ENCODE peak calls at places on chromosomes 1 and 21, in ten cellular contexts. One of them, this sample, is unnamed.

GRCh38 chr1:91440845-91441244 is 36.2 kb upstream of the HFM1 start:
- DNase-seq in AG10803: peak
- DNase-seq in HL-60: no peak
- DNase-seq in lower lobe of right lung: no peak
- DNase-seq in choroid plexus epithelial cell: peak
- DNase-seq in esophagus muscularis mucosa: no peak
- DNase-seq in PC-3: peak
- DNase-seq in left ventricle myocardium inferior: no peak
- DNase-seq in fibroblast of pulmonary artery: peak
- DNase-seq in bronchial epithelial cell: peak
- DNase-seq in this sample: peak

GRCh38 chr1:161378014-161378413 is 10.3 kb upstream of the CFAP126 start:
- DNase-seq in PC-3: no peak
- DNase-seq in AG10803: no peak
- DNase-seq in fibroblast of pulmonary artery: no peak
- DNase-seq in choroid plexus epithelial cell: no peak
- DNase-seq in esophagus muscularis mucosa: no peak
- DNase-seq in lower lobe of right lung: no peak
- DNase-seq in bronchial epithelial cell: no peak
- DNase-seq in HL-60: no peak
- DNase-seq in left ventricle myocardium inferior: no peak
- DNase-seq in this sample: no peak

GRCh38 chr1:244049142-244049968 is 1.7 kb upstream of the ZBTB18 start:
- DNase-seq in bronchial epithelial cell: no peak
- DNase-seq in fibroblast of pulmonary artery: no peak
- DNase-seq in choroid plexus epithelial cell: peak
- DNase-seq in lower lobe of right lung: peak
- DNase-seq in AG10803: no peak
- DNase-seq in HL-60: peak
- DNase-seq in esophagus muscularis mucosa: no peak
- DNase-seq in PC-3: peak
- DNase-seq in left ventricle myocardium inferior: peak
- DNase-seq in this sample: no peak

GRCh38 chr1:229305402-229305801 is 34.5 kb downstream of the RAB4A start:
- DNase-seq in PC-3: no peak
- DNase-seq in fibroblast of pulmonary artery: no peak
- DNase-seq in esophagus muscularis mucosa: no peak
- DNase-seq in lower lobe of right lung: no peak
- DNase-seq in HL-60: no peak
- DNase-seq in bronchial epithelial cell: no peak
- DNase-seq in choroid plexus epithelial cell: no peak
- DNase-seq in AG10803: no peak
- DNase-seq in left ventricle myocardium inferior: no peak
- DNase-seq in this sample: no peak

GRCh38 chr1:37410815-37411214 is 63.6 kb upstream of the ZC3H12A start:
- DNase-seq in choroid plexus epithelial cell: peak
- DNase-seq in bronchial epithelial cell: peak
- DNase-seq in left ventricle myocardium inferior: no peak
- DNase-seq in HL-60: no peak
- DNase-seq in PC-3: peak
- DNase-seq in fibroblast of pulmonary artery: peak
- DNase-seq in AG10803: no peak
- DNase-seq in lower lobe of right lung: no peak
- DNase-seq in esophagus muscularis mucosa: no peak
- DNase-seq in this sample: peak

GRCh38 chr1:221283532-221283931 is 404.3 kb downstream of the HLX start:
- DNase-seq in bronchial epithelial cell: no peak
- DNase-seq in left ventricle myocardium inferior: no peak
- DNase-seq in HL-60: no peak
- DNase-seq in fibroblast of pulmonary artery: no peak
- DNase-seq in choroid plexus epithelial cell: no peak
- DNase-seq in AG10803: no peak
- DNase-seq in esophagus muscularis mucosa: no peak
- DNase-seq in lower lobe of right lung: no peak
- DNase-seq in PC-3: no peak
- DNase-seq in this sample: no peak

GRCh38 chr1:101843160-101843559 is 153.6 kb downstream of the OLFM3 start:
- DNase-seq in choroid plexus epithelial cell: no peak
- DNase-seq in fibroblast of pulmonary artery: no peak
- DNase-seq in lower lobe of right lung: no peak
- DNase-seq in PC-3: no peak
- DNase-seq in bronchial epithelial cell: no peak
- DNase-seq in AG10803: no peak
- DNase-seq in left ventricle myocardium inferior: no peak
- DNase-seq in esophagus muscularis mucosa: no peak
- DNase-seq in HL-60: no peak
- DNase-seq in this sample: no peak

GRCh38 chr1:200731654-200732332 is 6.9 kb upstream of the CAMSAP2 start:
- DNase-seq in fibroblast of pulmonary artery: no peak
- DNase-seq in esophagus muscularis mucosa: no peak
- DNase-seq in PC-3: no peak
- DNase-seq in bronchial epithelial cell: no peak
- DNase-seq in AG10803: no peak
- DNase-seq in choroid plexus epithelial cell: no peak
- DNase-seq in HL-60: no peak
- DNase-seq in lower lobe of right lung: no peak
- DNase-seq in left ventricle myocardium inferior: no peak
- DNase-seq in this sample: no peak

GRCh38 chr1:209513226-209513625 is 70.3 kb upstream of the CAMK1G start:
- DNase-seq in lower lobe of right lung: no peak
- DNase-seq in PC-3: peak
- DNase-seq in esophagus muscularis mucosa: peak
- DNase-seq in HL-60: peak
- DNase-seq in bronchial epithelial cell: peak
- DNase-seq in left ventricle myocardium inferior: no peak
- DNase-seq in choroid plexus epithelial cell: peak
- DNase-seq in AG10803: peak
- DNase-seq in fibroblast of pulmonary artery: peak
- DNase-seq in this sample: peak

GRCh38 chr1:55249646-55250398 is 34.7 kb upstream of the USP24 start:
- DNase-seq in bronchial epithelial cell: no peak
- DNase-seq in PC-3: no peak
- DNase-seq in AG10803: no peak
- DNase-seq in left ventricle myocardium inferior: no peak
- DNase-seq in HL-60: no peak
- DNase-seq in choroid plexus epithelial cell: no peak
- DNase-seq in fibroblast of pulmonary artery: no peak
- DNase-seq in esophagus muscularis mucosa: no peak
- DNase-seq in lower lobe of right lung: no peak
- DNase-seq in this sample: no peak

GRCh38 chr1:224052767-224053166 is 61.1 kb upstream of the FBXO28 start:
- DNase-seq in bronchial epithelial cell: peak
- DNase-seq in AG10803: peak
- DNase-seq in HL-60: no peak
- DNase-seq in PC-3: peak
- DNase-seq in left ventricle myocardium inferior: no peak
- DNase-seq in lower lobe of right lung: no peak
- DNase-seq in esophagus muscularis mucosa: no peak
- DNase-seq in fibroblast of pulmonary artery: peak
- DNase-seq in choroid plexus epithelial cell: peak
- DNase-seq in this sample: peak

GRCh38 chr1:44603718-44604117 is 70.6 kb downstream of the TMEM53 start:
- DNase-seq in fibroblast of pulmonary artery: no peak
- DNase-seq in bronchial epithelial cell: no peak
- DNase-seq in left ventricle myocardium inferior: no peak
- DNase-seq in PC-3: no peak
- DNase-seq in lower lobe of right lung: no peak
- DNase-seq in esophagus muscularis mucosa: no peak
- DNase-seq in AG10803: no peak
- DNase-seq in choroid plexus epithelial cell: no peak
- DNase-seq in HL-60: no peak
- DNase-seq in this sample: no peak

GRCh38 chr1:98737835-98738234 is 76.3 kb downstream of the SNX7 start:
- DNase-seq in PC-3: no peak
- DNase-seq in esophagus muscularis mucosa: no peak
- DNase-seq in AG10803: no peak
- DNase-seq in bronchial epithelial cell: no peak
- DNase-seq in choroid plexus epithelial cell: no peak
- DNase-seq in lower lobe of right lung: no peak
- DNase-seq in HL-60: no peak
- DNase-seq in fibroblast of pulmonary artery: no peak
- DNase-seq in left ventricle myocardium inferior: no peak
- DNase-seq in this sample: no peak

GRCh38 chr1:3453891-3454810 is at the start of gene ARHGEF16:
- DNase-seq in fibroblast of pulmonary artery: peak
- DNase-seq in bronchial epithelial cell: peak
- DNase-seq in lower lobe of right lung: peak
- DNase-seq in HL-60: peak
- DNase-seq in esophagus muscularis mucosa: no peak
- DNase-seq in choroid plexus epithelial cell: peak
- DNase-seq in left ventricle myocardium inferior: peak
- DNase-seq in AG10803: no peak
- DNase-seq in PC-3: peak
- DNase-seq in this sample: peak
- H3K4me3 ChIP-seq in fibroblast of pulmonary artery: no peak
- H3K4me3 ChIP-seq in bronchial epithelial cell: peak
- H3K4me3 ChIP-seq in lower lobe of right lung: peak
- H3K4me3 ChIP-seq in HL-60: peak
- H3K4me3 ChIP-seq in esophagus muscularis mucosa: peak
- H3K4me3 ChIP-seq in choroid plexus epithelial cell: peak
- H3K4me3 ChIP-seq in left ventricle myocardium inferior: peak
- H3K4me3 ChIP-seq in AG10803: no peak
- H3K4me3 ChIP-seq in PC-3: peak
- H3K4me3 ChIP-seq in this sample: no peak

DNA sequence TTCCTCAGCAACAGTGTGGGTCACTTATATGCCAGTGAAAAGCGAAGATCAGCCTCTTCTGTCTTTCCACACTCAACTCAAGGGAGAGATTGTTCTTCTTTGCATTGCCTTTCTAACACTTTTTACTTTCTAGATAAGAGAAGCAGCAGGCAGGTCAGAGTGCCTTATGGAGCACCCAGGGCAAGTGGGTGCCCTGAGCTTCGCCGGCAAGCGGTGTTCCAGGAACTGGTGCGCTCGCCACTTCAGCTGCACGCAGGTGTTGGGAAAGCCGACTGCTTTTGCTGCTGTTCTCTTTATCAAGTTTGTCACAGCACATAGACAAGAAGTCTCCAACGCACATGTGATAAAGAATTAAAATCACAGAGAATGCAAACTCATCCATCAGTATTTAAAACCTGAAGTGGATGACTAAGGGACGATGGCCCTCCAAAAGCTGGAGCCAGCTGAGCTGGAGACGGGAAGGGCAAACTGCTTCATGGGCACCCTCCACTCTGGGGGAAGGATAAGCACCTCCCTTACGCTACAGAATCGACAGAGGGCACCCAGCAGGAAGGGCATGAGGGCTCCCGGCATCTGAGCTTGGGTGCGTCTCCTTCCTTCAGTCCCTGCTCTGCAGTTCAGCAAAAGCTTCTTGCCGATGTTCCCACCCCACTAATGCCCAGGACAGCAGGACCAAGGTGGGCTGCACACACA is 20.7 kb downstream of the UBE2G2 start:
- DNase-seq in PC-3: no peak
- DNase-seq in esophagus muscularis mucosa: no peak
- DNase-seq in left ventricle myocardium inferior: no peak
- DNase-seq in AG10803: no peak
- DNase-seq in bronchial epithelial cell: no peak
- DNase-seq in HL-60: no peak
- DNase-seq in fibroblast of pulmonary artery: no peak
- DNase-seq in lower lobe of right lung: no peak
- DNase-seq in choroid plexus epithelial cell: no peak
- DNase-seq in this sample: no peak
- TF ChIP-seq CTCF in PC-3: no peak
- TF ChIP-seq CTCF in esophagus muscularis mucosa: no peak
- TF ChIP-seq CTCF in left ventricle myocardium inferior: no peak
- TF ChIP-seq CTCF in AG10803: no peak
- TF ChIP-seq CTCF in bronchial epithelial cell: no peak
- TF ChIP-seq CTCF in HL-60: no peak
- TF ChIP-seq CTCF in fibroblast of pulmonary artery: no peak
- TF ChIP-seq CTCF in lower lobe of right lung: no peak
- TF ChIP-seq CTCF in choroid plexus epithelial cell: no peak
- TF ChIP-seq CTCF in this sample: no peak

GRCh38 chr1:197914510-197914909 is 2.7 kb upstream of the LHX9 start:
- DNase-seq in choroid plexus epithelial cell: no peak
- DNase-seq in esophagus muscularis mucosa: no peak
- DNase-seq in bronchial epithelial cell: no peak
- DNase-seq in fibroblast of pulmonary artery: no peak
- DNase-seq in lower lobe of right lung: no peak
- DNase-seq in HL-60: no peak
- DNase-seq in AG10803: no peak
- DNase-seq in left ventricle myocardium inferior: no peak
- DNase-seq in PC-3: no peak
- DNase-seq in this sample: no peak

GRCh38 chr1:197913495-197914276 is 3.5 kb upstream of the LHX9 start:
- DNase-seq in HL-60: no peak
- DNase-seq in esophagus muscularis mucosa: no peak
- DNase-seq in choroid plexus epithelial cell: no peak
- DNase-seq in PC-3: no peak
- DNase-seq in fibroblast of pulmonary artery: no peak
- DNase-seq in left ventricle myocardium inferior: no peak
- DNase-seq in lower lobe of right lung: no peak
- DNase-seq in bronchial epithelial cell: no peak
- DNase-seq in AG10803: no peak
- DNase-seq in this sample: no peak

GRCh38 chr1:197911857-197912696 is 5.1 kb upstream of the LHX9 start:
- DNase-seq in bronchial epithelial cell: peak
- DNase-seq in lower lobe of right lung: peak
- DNase-seq in AG10803: no peak
- DNase-seq in HL-60: no peak
- DNase-seq in choroid plexus epithelial cell: no peak
- DNase-seq in fibroblast of pulmonary artery: no peak
- DNase-seq in left ventricle myocardium inferior: no peak
- DNase-seq in PC-3: no peak
- DNase-seq in esophagus muscularis mucosa: no peak
- DNase-seq in this sample: peak

GRCh38 chr1:197911172-197911856 is 5.9 kb upstream of the LHX9 start:
- DNase-seq in lower lobe of right lung: peak
- DNase-seq in choroid plexus epithelial cell: no peak
- DNase-seq in left ventricle myocardium inferior: no peak
- DNase-seq in PC-3: no peak
- DNase-seq in AG10803: no peak
- DNase-seq in bronchial epithelial cell: no peak
- DNase-seq in HL-60: no peak
- DNase-seq in fibroblast of pulmonary artery: no peak
- DNase-seq in esophagus muscularis mucosa: no peak
- DNase-seq in this sample: no peak

GRCh38 chr1:197912739-197913494 is 4.3 kb upstream of the LHX9 start:
- DNase-seq in lower lobe of right lung: no peak
- DNase-seq in fibroblast of pulmonary artery: no peak
- DNase-seq in PC-3: no peak
- DNase-seq in left ventricle myocardium inferior: no peak
- DNase-seq in choroid plexus epithelial cell: no peak
- DNase-seq in HL-60: no peak
- DNase-seq in AG10803: no peak
- DNase-seq in bronchial epithelial cell: no peak
- DNase-seq in esophagus muscularis mucosa: no peak
- DNase-seq in this sample: no peak
- H3K4me3 ChIP-seq in lower lobe of right lung: peak
- H3K4me3 ChIP-seq in fibroblast of pulmonary artery: peak
- H3K4me3 ChIP-seq in PC-3: no peak
- H3K4me3 ChIP-seq in left ventricle myocardium inferior: peak
- H3K4me3 ChIP-seq in choroid plexus epithelial cell: no peak
- H3K4me3 ChIP-seq in HL-60: peak
- H3K4me3 ChIP-seq in AG10803: peak
- H3K4me3 ChIP-seq in bronchial epithelial cell: no peak
- H3K4me3 ChIP-seq in esophagus muscularis mucosa: no peak
- H3K4me3 ChIP-seq in this sample: no peak

DNA sequence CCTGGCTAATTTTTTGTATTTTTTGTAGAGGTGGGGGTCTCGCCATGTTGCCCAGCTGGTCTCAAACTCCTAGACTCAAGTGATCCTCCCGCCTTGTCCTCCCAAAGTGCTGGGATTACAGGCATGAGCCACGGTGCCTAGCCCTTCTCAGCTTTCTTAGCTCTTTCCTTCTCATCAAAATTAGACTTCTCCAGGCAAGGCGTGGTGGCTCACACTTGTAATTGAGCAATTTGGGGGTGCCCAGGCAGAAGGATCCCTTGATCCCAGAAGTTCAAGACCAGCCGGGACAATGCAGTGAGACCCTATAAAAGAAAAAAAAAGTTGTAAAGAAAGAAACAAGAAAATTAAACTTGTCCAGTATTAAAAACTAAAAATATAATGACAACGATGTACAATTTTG is 112.6 kb upstream of the ERRFI1 start:
- DNase-seq in left ventricle myocardium inferior: no peak
- DNase-seq in lower lobe of right lung: no peak
- DNase-seq in choroid plexus epithelial cell: no peak
- DNase-seq in AG10803: no peak
- DNase-seq in HL-60: no peak
- DNase-seq in fibroblast of pulmonary artery: no peak
- DNase-seq in bronchial epithelial cell: no peak
- DNase-seq in esophagus muscularis mucosa: no peak
- DNase-seq in PC-3: no peak
- DNase-seq in this sample: no peak
- TF ChIP-seq CTCF in left ventricle myocardium inferior: no peak
- TF ChIP-seq CTCF in lower lobe of right lung: no peak
- TF ChIP-seq CTCF in choroid plexus epithelial cell: no peak
- TF ChIP-seq CTCF in AG10803: no peak
- TF ChIP-seq CTCF in HL-60: no peak
- TF ChIP-seq CTCF in fibroblast of pulmonary artery: no peak
- TF ChIP-seq CTCF in bronchial epithelial cell: no peak
- TF ChIP-seq CTCF in esophagus muscularis mucosa: no peak
- TF ChIP-seq CTCF in PC-3: no peak
- TF ChIP-seq CTCF in this sample: no peak

This sample was measured in fibroblast of the aortic adventitia.